ENCODE peak calls at places on chromosomes 5 and 9, in five cellular contexts. D is OCI-M1, Q is endothelial cell, N is sciatic nerve, Z is frontal cortex. E is an unnamed sample.

GRCh38 chr5:151098185-151098813 is 17.5 kb upstream of the TNIP1 start:
- DNase-seq in D (peak; percentile 27), Q (no peak), N (no peak), Z (no peak), E (no peak)

GRCh38 chr5:151719228-151719861 is 32.6 kb upstream of the SPARC start:
- DNase-seq in D (peak; percentile 58), Q (peak; percentile 51), N (no peak), Z (no peak), E (no peak)

GRCh38 chr5:122478741-122479459 is 166.9 kb downstream of the SNCAIP start:
- DNase-seq in D (no peak), Q (no peak), N (no peak), Z (no peak), E (no peak)

GRCh38 chr9:93466416-93467061 is 13.2 kb upstream of the FAM120AOS start:
- DNase-seq in D (peak; percentile 48), Q (no peak), N (no peak), Z (no peak), E (no peak)

GRCh38 chr5:180777475-180777874 is 25.1 kb downstream of the MGAT1 start:
- DNase-seq in D (no peak), Q (no peak), N (no peak), Z (no peak), E (no peak)

GRCh38 chr5:71924325-71924724 is 182.9 kb upstream of the MAP1B start:
- DNase-seq in D (no peak), Q (no peak), N (no peak), Z (no peak), E (no peak)

GRCh38 chr5:65858316-65858715 is 68.1 kb upstream of the ERBIN start:
- DNase-seq in D (no peak), Q (no peak), N (no peak), Z (no peak), E (no peak)

GRCh38 chr9:9924369-9924768 is 688.4 kb downstream of the PTPRD start:
- DNase-seq in D (peak; percentile 100), Q (no peak), N (no peak), Z (no peak), E (no peak)

GRCh38 chr5:121630402-121630801 is 221.3 kb upstream of the FTMT start:
- DNase-seq in D (no peak), Q (no peak), N (no peak), Z (no peak), E (no peak)

GRCh38 chr5:78215565-78215964 is 78.9 kb downstream of the AP3B1 start:
- DNase-seq in D (no peak), Q (no peak), N (no peak), Z (no peak), E (no peak)

GRCh38 chr9:29826421-29826820 is 2253.1 kb upstream of the C9orf72 start:
- DNase-seq in D (no peak), Q (no peak), N (no peak), Z (no peak), E (no peak)

GRCh38 chr5:135399838-135400542 is 959 bp upstream of the MACROH2A1 start:
- DNase-seq in D (peak; percentile 72), Q (no peak), N (no peak), Z (no peak), E (no peak)

GRCh38 chr9:124733964-124734740 is 37.0 kb downstream of the NR6A1 start:
- DNase-seq in D (no peak), Q (no peak), N (no peak), Z (no peak), E (no peak)

GRCh38 chr5:56647109-56647863 is 168.1 kb upstream of the MAP3K1 start:
- DNase-seq in D (peak; percentile 17), Q (no peak), N (no peak), Z (no peak), E (peak; percentile 12)